ENCODE peak calls at places on chromosome 13, in nine cellular contexts. One of them, this sample, is unnamed.

GRCh38 chr13:111335263-111335662 is 14.8 kb downstream of the TEX29 start:
- DNase-seq in naive B cell: no peak
- DNase-seq in stimulated activated CD4-positive, alpha-beta T cell treated with anti-CD3 and anti-CD28 coated beads, Interleukin-1b, Interleukin-23, amount 100 ng/mL, for 24 hours: no peak
- DNase-seq in cardiac muscle cell: no peak
- DNase-seq in NCI-H1105 treated with DMSO at 0.1 percent for 48 hours: no peak
- DNase-seq in SW 1271: no peak
- DNase-seq in lung: no peak
- DNase-seq in NCI-H748 treated with DMSO at 0.1 percent for 48 hours: no peak
- DNase-seq in progenitor cell of endocrine pancreas: no peak
- DNase-seq in this sample: no peak

GRCh38 chr13:44801990-44802389 is 187.3 kb downstream of the NUFIP1 start:
- DNase-seq in naive B cell: no peak
- DNase-seq in stimulated activated CD4-positive, alpha-beta T cell treated with anti-CD3 and anti-CD28 coated beads, Interleukin-1b, Interleukin-23, amount 100 ng/mL, for 24 hours: no peak
- DNase-seq in cardiac muscle cell: peak
- DNase-seq in NCI-H1105 treated with DMSO at 0.1 percent for 48 hours: no peak
- DNase-seq in SW 1271: no peak
- DNase-seq in lung: no peak
- DNase-seq in NCI-H748 treated with DMSO at 0.1 percent for 48 hours: no peak
- DNase-seq in progenitor cell of endocrine pancreas: no peak
- DNase-seq in this sample: no peak

GRCh38 chr13:90008707-90009149 is 1338.8 kb upstream of the MIR17HG start:
- DNase-seq in naive B cell: no peak
- DNase-seq in stimulated activated CD4-positive, alpha-beta T cell treated with anti-CD3 and anti-CD28 coated beads, Interleukin-1b, Interleukin-23, amount 100 ng/mL, for 24 hours: no peak
- DNase-seq in cardiac muscle cell: no peak
- DNase-seq in NCI-H1105 treated with DMSO at 0.1 percent for 48 hours: no peak
- DNase-seq in SW 1271: no peak
- DNase-seq in lung: no peak
- DNase-seq in NCI-H748 treated with DMSO at 0.1 percent for 48 hours: no peak
- DNase-seq in progenitor cell of endocrine pancreas: no peak
- DNase-seq in this sample: no peak

GRCh38 chr13:112592647-112593046 is 4.7 kb upstream of the TUBGCP3 start:
- DNase-seq in naive B cell: no peak
- DNase-seq in stimulated activated CD4-positive, alpha-beta T cell treated with anti-CD3 and anti-CD28 coated beads, Interleukin-1b, Interleukin-23, amount 100 ng/mL, for 24 hours: no peak
- DNase-seq in cardiac muscle cell: no peak
- DNase-seq in NCI-H1105 treated with DMSO at 0.1 percent for 48 hours: no peak
- DNase-seq in SW 1271: no peak
- DNase-seq in lung: no peak
- DNase-seq in NCI-H748 treated with DMSO at 0.1 percent for 48 hours: no peak
- DNase-seq in progenitor cell of endocrine pancreas: no peak
- DNase-seq in this sample: no peak

GRCh38 chr13:45718063-45718462 is 15.9 kb downstream of the CBY2 start:
- DNase-seq in naive B cell: no peak
- DNase-seq in stimulated activated CD4-positive, alpha-beta T cell treated with anti-CD3 and anti-CD28 coated beads, Interleukin-1b, Interleukin-23, amount 100 ng/mL, for 24 hours: no peak
- DNase-seq in cardiac muscle cell: peak
- DNase-seq in NCI-H1105 treated with DMSO at 0.1 percent for 48 hours: peak
- DNase-seq in SW 1271: no peak
- DNase-seq in lung: no peak
- DNase-seq in NCI-H748 treated with DMSO at 0.1 percent for 48 hours: peak
- DNase-seq in progenitor cell of endocrine pancreas: no peak
- DNase-seq in this sample: peak

GRCh38 chr13:25137624-25137892 is 34.5 kb downstream of the AMER2 start:
- DNase-seq in naive B cell: no peak
- DNase-seq in stimulated activated CD4-positive, alpha-beta T cell treated with anti-CD3 and anti-CD28 coated beads, Interleukin-1b, Interleukin-23, amount 100 ng/mL, for 24 hours: no peak
- DNase-seq in cardiac muscle cell: no peak
- DNase-seq in NCI-H1105 treated with DMSO at 0.1 percent for 48 hours: no peak
- DNase-seq in SW 1271: no peak
- DNase-seq in lung: no peak
- DNase-seq in NCI-H748 treated with DMSO at 0.1 percent for 48 hours: no peak
- DNase-seq in progenitor cell of endocrine pancreas: no peak
- DNase-seq in this sample: no peak

GRCh38 chr13:48578516-48579166 is 45.8 kb upstream of the RCBTB2 start:
- DNase-seq in naive B cell: no peak
- DNase-seq in stimulated activated CD4-positive, alpha-beta T cell treated with anti-CD3 and anti-CD28 coated beads, Interleukin-1b, Interleukin-23, amount 100 ng/mL, for 24 hours: no peak
- DNase-seq in cardiac muscle cell: no peak
- DNase-seq in NCI-H1105 treated with DMSO at 0.1 percent for 48 hours: no peak
- DNase-seq in SW 1271: no peak
- DNase-seq in lung: peak
- DNase-seq in NCI-H748 treated with DMSO at 0.1 percent for 48 hours: no peak
- DNase-seq in progenitor cell of endocrine pancreas: no peak
- DNase-seq in this sample: no peak

GRCh38 chr13:20441879-20442278 is 83.8 kb downstream of the CRYL1 start:
- DNase-seq in naive B cell: no peak
- DNase-seq in stimulated activated CD4-positive, alpha-beta T cell treated with anti-CD3 and anti-CD28 coated beads, Interleukin-1b, Interleukin-23, amount 100 ng/mL, for 24 hours: no peak
- DNase-seq in cardiac muscle cell: peak
- DNase-seq in NCI-H1105 treated with DMSO at 0.1 percent for 48 hours: no peak
- DNase-seq in SW 1271: no peak
- DNase-seq in lung: no peak
- DNase-seq in NCI-H748 treated with DMSO at 0.1 percent for 48 hours: no peak
- DNase-seq in progenitor cell of endocrine pancreas: no peak
- DNase-seq in this sample: no peak

GRCh38 chr13:47017476-47017875 is 120.6 kb upstream of the HTR2A start:
- DNase-seq in naive B cell: no peak
- DNase-seq in stimulated activated CD4-positive, alpha-beta T cell treated with anti-CD3 and anti-CD28 coated beads, Interleukin-1b, Interleukin-23, amount 100 ng/mL, for 24 hours: no peak
- DNase-seq in cardiac muscle cell: peak
- DNase-seq in NCI-H1105 treated with DMSO at 0.1 percent for 48 hours: no peak
- DNase-seq in SW 1271: no peak
- DNase-seq in lung: no peak
- DNase-seq in NCI-H748 treated with DMSO at 0.1 percent for 48 hours: no peak
- DNase-seq in progenitor cell of endocrine pancreas: no peak
- DNase-seq in this sample: no peak

GRCh38 chr13:27797228-27797624 is 4.9 kb downstream of the GSX1 start:
- DNase-seq in naive B cell: no peak
- DNase-seq in stimulated activated CD4-positive, alpha-beta T cell treated with anti-CD3 and anti-CD28 coated beads, Interleukin-1b, Interleukin-23, amount 100 ng/mL, for 24 hours: no peak
- DNase-seq in cardiac muscle cell: peak
- DNase-seq in NCI-H1105 treated with DMSO at 0.1 percent for 48 hours: no peak
- DNase-seq in SW 1271: no peak
- DNase-seq in lung: no peak
- DNase-seq in NCI-H748 treated with DMSO at 0.1 percent for 48 hours: no peak
- DNase-seq in progenitor cell of endocrine pancreas: peak
- DNase-seq in this sample: no peak

GRCh38 chr13:110024646-110024980 is 238.2 kb upstream of the IRS2 start:
- DNase-seq in naive B cell: no peak
- DNase-seq in stimulated activated CD4-positive, alpha-beta T cell treated with anti-CD3 and anti-CD28 coated beads, Interleukin-1b, Interleukin-23, amount 100 ng/mL, for 24 hours: no peak
- DNase-seq in cardiac muscle cell: no peak
- DNase-seq in NCI-H1105 treated with DMSO at 0.1 percent for 48 hours: no peak
- DNase-seq in SW 1271: no peak
- DNase-seq in lung: no peak
- DNase-seq in NCI-H748 treated with DMSO at 0.1 percent for 48 hours: no peak
- DNase-seq in progenitor cell of endocrine pancreas: no peak
- DNase-seq in this sample: no peak

GRCh38 chr13:41465215-41465907 is 8.0 kb downstream of the RGCC start:
- DNase-seq in naive B cell: peak
- DNase-seq in stimulated activated CD4-positive, alpha-beta T cell treated with anti-CD3 and anti-CD28 coated beads, Interleukin-1b, Interleukin-23, amount 100 ng/mL, for 24 hours: peak
- DNase-seq in cardiac muscle cell: peak
- DNase-seq in NCI-H1105 treated with DMSO at 0.1 percent for 48 hours: no peak
- DNase-seq in SW 1271: no peak
- DNase-seq in lung: peak
- DNase-seq in NCI-H748 treated with DMSO at 0.1 percent for 48 hours: no peak
- DNase-seq in progenitor cell of endocrine pancreas: no peak
- DNase-seq in this sample: peak